ENCODE peak calls at places on chromosomes 1 and 21, in nine cellular contexts. U, K, M, E, O, F, L, T and Q are unnamed samples.

GRCh38 chr1:203650012-203650836 is 23.6 kb downstream of the ATP2B4 start:
- DNase-seq in U (peak), K (peak), M (peak), E (peak), O (peak), F (no peak), L (peak), T (peak), Q (no peak)

GRCh38 chr1:21184266-21184665 is 7.6 kb upstream of the EIF4G3 start:
- DNase-seq in U (no peak), K (no peak), M (no peak), E (no peak), O (peak), F (no peak), L (no peak), T (no peak), Q (no peak)

GRCh38 chr21:36630485-36631206 is 68.3 kb upstream of the SIM2 start:
- DNase-seq in U (peak), K (peak), M (peak), E (peak), O (peak), F (peak), L (no peak), T (peak), Q (no peak)

GRCh38 chr1:234294109-234294845 is 79.0 kb upstream of the COA6 start:
- DNase-seq in U (no peak), K (no peak), M (no peak), E (no peak), O (no peak), F (no peak), L (no peak), T (no peak), Q (no peak)

GRCh38 chr1:78688701-78689100 is 39.1 kb downstream of the IFI44 start:
- DNase-seq in U (peak), K (peak), M (no peak), E (peak), O (no peak), F (no peak), L (no peak), T (no peak), Q (peak)

GRCh38 chr1:234979316-234980223 is 149.1 kb downstream of the TOMM20 start:
- DNase-seq in U (no peak), K (no peak), M (no peak), E (no peak), O (peak), F (no peak), L (no peak), T (no peak), Q (no peak)

GRCh38 chr1:45723248-45723930 is 27.1 kb downstream of the IPP start:
- DNase-seq in U (no peak), K (no peak), M (no peak), E (no peak), O (no peak), F (no peak), L (no peak), T (no peak), Q (no peak)

GRCh38 chr1:171344473-171344820 is 30.5 kb downstream of the FMO4 start:
- DNase-seq in U (no peak), K (peak), M (no peak), E (peak), O (no peak), F (no peak), L (no peak), T (no peak), Q (no peak)

GRCh38 chr1:44733365-44733764 is 2.4 kb upstream of the RNU5D-1 start:
- DNase-seq in U (peak), K (peak), M (peak), E (peak), O (no peak), F (peak), L (no peak), T (no peak), Q (peak)

GRCh38 chr1:152013664-152014237 is 20.1 kb upstream of the S100A10 start:
- DNase-seq in U (peak), K (peak), M (no peak), E (peak), O (peak), F (no peak), L (no peak), T (peak), Q (peak)
- TF ChIP-seq CTCF in U (peak), K (peak), M (peak), E (peak), O (peak), F (no peak), L (peak), T (peak), Q (peak)

DNA sequence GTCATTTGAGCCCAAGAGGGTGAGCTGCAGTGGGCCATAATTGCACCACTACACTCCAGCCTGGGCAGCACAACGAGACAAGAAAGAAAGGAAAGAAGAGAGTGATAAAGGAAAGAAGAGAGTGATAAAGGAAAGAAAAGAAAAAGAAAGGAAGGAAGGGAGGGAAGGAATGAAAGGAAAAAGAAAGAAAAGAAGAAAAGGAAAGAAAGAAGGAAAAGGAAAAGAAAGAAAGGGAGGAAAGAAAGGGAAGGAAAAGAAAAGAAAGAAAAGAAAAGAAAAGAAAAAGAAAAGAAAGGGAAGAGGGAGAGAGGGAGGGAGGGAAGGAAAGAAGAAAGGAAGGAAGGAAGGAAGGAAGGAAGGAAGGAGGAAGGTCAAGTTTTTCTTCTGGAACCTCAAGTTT is 17.5 kb downstream of the TRIT1 start:
- DNase-seq in U (no peak), K (no peak), M (no peak), E (no peak), O (no peak), F (no peak), L (no peak), T (no peak), Q (no peak)
- TF ChIP-seq CTCF in U (no peak), K (no peak), M (no peak), E (no peak), O (no peak), F (no peak), L (no peak), T (no peak), Q (no peak)

DNA sequence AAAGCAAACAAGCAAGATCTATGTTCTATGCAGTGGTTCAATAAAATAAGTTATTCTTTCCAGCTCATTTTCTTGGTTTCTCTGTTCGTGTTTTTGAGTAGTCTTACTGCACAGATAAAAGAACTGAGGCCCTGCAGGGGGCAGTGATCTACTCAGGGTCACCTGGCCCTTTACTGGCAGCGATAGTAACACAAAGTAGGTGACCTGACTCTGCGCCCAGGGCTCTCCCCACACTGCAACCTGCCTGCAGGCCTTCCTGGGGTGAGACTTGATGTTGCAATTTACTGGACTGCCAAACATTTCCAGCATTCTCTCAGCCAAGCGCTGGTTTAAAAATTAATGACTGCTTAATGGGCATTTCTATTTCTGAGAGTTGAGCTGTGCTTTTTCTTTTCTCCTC is 110.3 kb downstream of the HUNK start:
- DNase-seq in U (no peak), K (no peak), M (no peak), E (no peak), O (no peak), F (no peak), L (no peak), T (no peak), Q (no peak)
- TF ChIP-seq CTCF in U (no peak), K (no peak), M (no peak), E (no peak), O (no peak), F (no peak), L (no peak), T (no peak), Q (no peak)

DNA sequence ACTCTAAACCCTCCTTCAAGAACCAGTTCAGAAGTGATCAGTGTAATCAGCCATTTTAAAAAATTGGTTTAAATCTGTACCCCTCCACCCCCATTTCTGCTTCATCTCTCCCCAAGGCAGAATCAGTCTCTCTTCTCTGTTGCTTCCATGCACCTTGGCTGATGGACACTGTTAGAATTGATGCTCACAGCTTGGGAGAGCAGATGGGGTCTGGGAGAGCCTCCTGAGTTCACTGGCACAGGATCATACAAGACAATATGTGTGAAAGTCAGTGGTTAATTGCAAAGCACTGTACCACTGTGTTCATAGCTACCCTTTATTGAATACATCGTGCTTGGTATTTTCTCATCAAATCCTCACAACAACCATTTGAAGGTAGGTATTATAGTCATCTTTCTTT is 140.9 kb downstream of the ROR1 start:
- DNase-seq in U (no peak), K (no peak), M (no peak), E (no peak), O (no peak), F (no peak), L (no peak), T (no peak), Q (no peak)
- TF ChIP-seq CTCF in U (no peak), K (no peak), M (no peak), E (no peak), O (no peak), F (no peak), L (no peak), T (no peak), Q (no peak)

GRCh38 chr1:227753999-227754764 is 18.9 kb downstream of the SNAP47 start:
- DNase-seq in U (peak), K (peak), M (no peak), E (no peak), O (no peak), F (peak), L (peak), T (no peak), Q (peak)
- TF ChIP-seq CTCF in U (no peak), K (no peak), M (no peak), E (no peak), O (no peak), F (no peak), L (peak), T (no peak), Q (no peak)

GRCh38 chr1:194214735-194215134 is 1028.3 kb upstream of the B3GALT2 start:
- DNase-seq in U (no peak), K (no peak), M (no peak), E (no peak), O (no peak), F (no peak), L (no peak), T (no peak), Q (no peak)
- TF ChIP-seq CTCF in U (no peak), K (no peak), M (no peak), E (no peak), O (no peak), F (no peak), L (no peak), T (no peak), Q (no peak)

GRCh38 chr1:193019442-193020026 is 39.6 kb downstream of the UCHL5 start:
- DNase-seq in U (peak), K (peak), M (no peak), E (peak), O (peak), F (no peak), L (no peak), T (peak), Q (peak)
- TF ChIP-seq CTCF in U (peak), K (peak), M (peak), E (peak), O (peak), F (no peak), L (peak), T (peak), Q (peak)

GRCh38 chr1:27447883-27448282 is 42.1 kb downstream of the WASF2 start:
- DNase-seq in U (no peak), K (no peak), M (no peak), E (no peak), O (no peak), F (no peak), L (no peak), T (no peak), Q (no peak)

GRCh38 chr1:27447399-27447798 is 42.6 kb downstream of the WASF2 start:
- DNase-seq in U (no peak), K (no peak), M (no peak), E (no peak), O (no peak), F (no peak), L (no peak), T (no peak), Q (no peak)

GRCh38 chr1:27444632-27445031 is 45.3 kb downstream of the WASF2 start:
- DNase-seq in U (no peak), K (no peak), M (no peak), E (no peak), O (no peak), F (no peak), L (no peak), T (no peak), Q (no peak)

GRCh38 chr1:27445177-27445936 is 44.6 kb downstream of the WASF2 start:
- DNase-seq in U (no peak), K (no peak), M (peak), E (peak), O (peak), F (no peak), L (no peak), T (no peak), Q (no peak)

DNA sequence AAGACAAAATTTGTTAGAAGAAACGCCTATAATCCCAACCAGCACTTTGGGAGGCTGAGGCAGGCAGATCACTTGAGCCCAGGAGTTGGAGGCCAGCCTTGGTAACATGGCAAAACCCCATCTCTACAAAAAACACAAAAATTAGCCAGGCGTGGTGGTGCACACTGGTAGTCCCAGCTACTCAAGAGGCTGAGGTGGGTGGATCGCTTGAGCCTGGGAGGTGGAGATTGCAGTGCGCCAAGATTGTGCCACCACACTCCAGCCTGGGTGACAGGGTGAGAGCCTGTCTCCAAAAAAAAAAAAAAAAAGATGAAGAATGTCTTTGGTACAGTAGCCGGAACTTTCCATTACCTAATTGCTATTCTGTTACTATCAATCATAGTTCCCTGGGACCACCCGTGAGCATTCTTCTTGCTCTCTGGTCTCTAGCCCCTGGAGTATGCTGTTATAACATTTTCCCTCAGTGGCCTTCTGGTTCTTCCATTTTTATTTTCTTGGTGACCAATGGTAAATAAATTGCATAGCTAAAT is 43.4 kb downstream of the WASF2 start:
- DNase-seq in U (no peak), K (no peak), M (no peak), E (no peak), O (no peak), F (no peak), L (no peak), T (no peak), Q (no peak)
- TF ChIP-seq CTCF in U (no peak), K (no peak), M (no peak), E (no peak), O (no peak), F (no peak), L (no peak), T (no peak), Q (no peak)